ENCODE peak calls at places on chromosomes 1 and 21, in eight cellular contexts. One of them, this sample, is unnamed. For H3K4me1, the result is how much of the 10 kb centered on the place peaks cover.

GRCh38 chr1:32888134-32888533 is 1.8 kb downstream of the HPCA start:
- DNase-seq in CD8-positive, alpha-beta T cell: no peak
- DNase-seq in adrenal gland: no peak
- DNase-seq in body of pancreas: no peak
- DNase-seq in stomach: no peak
- DNase-seq in pancreas: peak
- DNase-seq in neural progenitor cell: no peak
- DNase-seq in psoas muscle: no peak
- DNase-seq in this sample: no peak

GRCh38 chr1:20271498-20272400 is 18.9 kb upstream of the VWA5B1 start:
- DNase-seq in psoas muscle: no peak
- DNase-seq in adrenal gland: no peak
- DNase-seq in neural progenitor cell: peak
- DNase-seq in pancreas: no peak
- DNase-seq in body of pancreas: no peak
- DNase-seq in stomach: no peak
- DNase-seq in CD8-positive, alpha-beta T cell: no peak
- DNase-seq in this sample: no peak

GRCh38 chr21:28776251-28776650 is 216.4 kb downstream of the LTN1 start:
- DNase-seq in neural progenitor cell: no peak
- DNase-seq in body of pancreas: no peak
- DNase-seq in pancreas: no peak
- DNase-seq in CD8-positive, alpha-beta T cell: no peak
- DNase-seq in stomach: no peak
- DNase-seq in psoas muscle: no peak
- DNase-seq in adrenal gland: no peak
- DNase-seq in this sample: no peak

GRCh38 chr1:151998611-151999362 is 5.1 kb upstream of the S100A10 start:
- DNase-seq in psoas muscle: no peak
- DNase-seq in CD8-positive, alpha-beta T cell: no peak
- DNase-seq in adrenal gland: no peak
- DNase-seq in stomach: no peak
- DNase-seq in pancreas: no peak
- DNase-seq in neural progenitor cell: no peak
- DNase-seq in body of pancreas: no peak
- DNase-seq in this sample: no peak

GRCh38 chr1:208988811-208989222 is 594.7 kb upstream of the CAMK1G start:
- DNase-seq in psoas muscle: no peak
- DNase-seq in CD8-positive, alpha-beta T cell: no peak
- DNase-seq in neural progenitor cell: no peak
- DNase-seq in stomach: no peak
- DNase-seq in pancreas: no peak
- DNase-seq in adrenal gland: peak
- DNase-seq in body of pancreas: peak
- DNase-seq in this sample: peak

GRCh38 chr1:176009951-176010350 is 197.1 kb downstream of the COP1 start:
- DNase-seq in psoas muscle: no peak
- DNase-seq in adrenal gland: no peak
- DNase-seq in CD8-positive, alpha-beta T cell: no peak
- DNase-seq in stomach: no peak
- DNase-seq in body of pancreas: no peak
- DNase-seq in neural progenitor cell: no peak
- DNase-seq in pancreas: no peak
- DNase-seq in this sample: no peak

GRCh38 chr21:34801519-34802132 is 132.8 kb downstream of the CLIC6 start:
- DNase-seq in CD8-positive, alpha-beta T cell: no peak
- DNase-seq in psoas muscle: no peak
- DNase-seq in body of pancreas: no peak
- DNase-seq in pancreas: no peak
- DNase-seq in adrenal gland: no peak
- DNase-seq in neural progenitor cell: no peak
- DNase-seq in stomach: no peak
- DNase-seq in this sample: no peak

GRCh38 chr1:51320967-51321923 is 9.1 kb downstream of the TTC39A start:
- DNase-seq in neural progenitor cell: no peak
- DNase-seq in pancreas: no peak
- DNase-seq in body of pancreas: no peak
- DNase-seq in psoas muscle: no peak
- DNase-seq in adrenal gland: no peak
- DNase-seq in CD8-positive, alpha-beta T cell: no peak
- DNase-seq in stomach: no peak
- DNase-seq in this sample: no peak

GRCh38 chr21:33268736-33269441 is 2.7 kb downstream of the IL10RB start:
- DNase-seq in body of pancreas: peak
- DNase-seq in neural progenitor cell: no peak
- DNase-seq in adrenal gland: no peak
- DNase-seq in pancreas: peak
- DNase-seq in psoas muscle: no peak
- DNase-seq in stomach: peak
- DNase-seq in CD8-positive, alpha-beta T cell: peak
- DNase-seq in this sample: no peak

GRCh38 chr1:116902718-116903390 is 6.9 kb upstream of the PTGFRN start:
- DNase-seq in neural progenitor cell: no peak
- DNase-seq in pancreas: no peak
- DNase-seq in CD8-positive, alpha-beta T cell: no peak
- DNase-seq in adrenal gland: no peak
- DNase-seq in body of pancreas: no peak
- DNase-seq in psoas muscle: no peak
- DNase-seq in stomach: no peak
- DNase-seq in this sample: no peak

GRCh38 chr1:30692201-30692947 is 31.0 kb downstream of the MATN1 start:
- DNase-seq in neural progenitor cell: no peak
- DNase-seq in stomach: no peak
- DNase-seq in CD8-positive, alpha-beta T cell: no peak
- DNase-seq in pancreas: no peak
- DNase-seq in body of pancreas: no peak
- DNase-seq in adrenal gland: no peak
- DNase-seq in psoas muscle: no peak
- DNase-seq in this sample: no peak

GRCh38 chr1:10936998-10937901 is 75.2 kb upstream of the TARDBP start:
- DNase-seq in psoas muscle: no peak
- DNase-seq in stomach: peak
- DNase-seq in pancreas: peak
- DNase-seq in adrenal gland: no peak
- DNase-seq in neural progenitor cell: no peak
- DNase-seq in body of pancreas: no peak
- DNase-seq in CD8-positive, alpha-beta T cell: no peak
- DNase-seq in this sample: no peak

GRCh38 chr1:24904731-24905354 is 25.2 kb downstream of the RUNX3 start:
- DNase-seq in neural progenitor cell: no peak
- DNase-seq in body of pancreas: no peak
- DNase-seq in pancreas: peak
- DNase-seq in stomach: peak
- DNase-seq in adrenal gland: no peak
- DNase-seq in psoas muscle: no peak
- DNase-seq in CD8-positive, alpha-beta T cell: no peak
- DNase-seq in this sample: no peak

GRCh38 chr1:228464487-228464983 is 22.6 kb upstream of the RNF187 start:
- DNase-seq in neural progenitor cell: peak
- DNase-seq in psoas muscle: peak
- DNase-seq in pancreas: no peak
- DNase-seq in body of pancreas: peak
- DNase-seq in CD8-positive, alpha-beta T cell: peak
- DNase-seq in stomach: peak
- DNase-seq in adrenal gland: peak
- DNase-seq in this sample: peak

GRCh38 chr1:56712150-56712549 is 67.0 kb downstream of the PRKAA2 start:
- DNase-seq in psoas muscle: no peak
- DNase-seq in stomach: no peak
- DNase-seq in pancreas: no peak
- DNase-seq in body of pancreas: no peak
- DNase-seq in CD8-positive, alpha-beta T cell: no peak
- DNase-seq in neural progenitor cell: no peak
- DNase-seq in adrenal gland: no peak
- DNase-seq in this sample: no peak

GRCh38 chr1:214494706-214495105 is 56.7 kb downstream of the PTPN14 start:
- DNase-seq in neural progenitor cell: no peak
- DNase-seq in pancreas: no peak
- DNase-seq in adrenal gland: no peak
- DNase-seq in CD8-positive, alpha-beta T cell: no peak
- DNase-seq in body of pancreas: no peak
- DNase-seq in stomach: no peak
- DNase-seq in psoas muscle: no peak
- DNase-seq in this sample: no peak

GRCh38 chr1:88678405-88678804 is 5.7 kb upstream of the PKN2 start:
- DNase-seq in stomach: no peak
- DNase-seq in neural progenitor cell: no peak
- DNase-seq in CD8-positive, alpha-beta T cell: no peak
- DNase-seq in pancreas: no peak
- DNase-seq in body of pancreas: no peak
- DNase-seq in adrenal gland: no peak
- DNase-seq in psoas muscle: no peak
- DNase-seq in this sample: no peak

GRCh38 chr1:209802117-209802779 is 3.7 kb downstream of the IRF6 start:
- DNase-seq in stomach: peak
- DNase-seq in neural progenitor cell: no peak
- DNase-seq in pancreas: no peak
- DNase-seq in CD8-positive, alpha-beta T cell: no peak
- DNase-seq in adrenal gland: peak
- DNase-seq in body of pancreas: peak
- DNase-seq in psoas muscle: no peak
- DNase-seq in this sample: no peak

GRCh38 chr1:75632350-75632949 is 21.5 kb upstream of the SLC44A5 start:
- DNase-seq in psoas muscle: no peak
- DNase-seq in adrenal gland: peak
- DNase-seq in neural progenitor cell: peak
- DNase-seq in CD8-positive, alpha-beta T cell: no peak
- DNase-seq in stomach: no peak
- DNase-seq in pancreas: no peak
- DNase-seq in body of pancreas: no peak
- DNase-seq in this sample: no peak

GRCh38 chr1:172960454-172961208 is 90.1 kb downstream of the TNFSF18 start:
- DNase-seq in psoas muscle: no peak
- DNase-seq in pancreas: no peak
- DNase-seq in neural progenitor cell: no peak
- DNase-seq in adrenal gland: no peak
- DNase-seq in CD8-positive, alpha-beta T cell: no peak
- DNase-seq in stomach: peak
- DNase-seq in body of pancreas: peak
- DNase-seq in this sample: no peak
- TF ChIP-seq CTCF in psoas muscle: no peak
- TF ChIP-seq CTCF in pancreas: no peak
- TF ChIP-seq CTCF in neural progenitor cell: no peak
- TF ChIP-seq CTCF in adrenal gland: no peak
- TF ChIP-seq CTCF in CD8-positive, alpha-beta T cell: no peak
- TF ChIP-seq CTCF in stomach: no peak
- TF ChIP-seq CTCF in body of pancreas: no peak
- TF ChIP-seq CTCF in this sample: no peak

DNA sequence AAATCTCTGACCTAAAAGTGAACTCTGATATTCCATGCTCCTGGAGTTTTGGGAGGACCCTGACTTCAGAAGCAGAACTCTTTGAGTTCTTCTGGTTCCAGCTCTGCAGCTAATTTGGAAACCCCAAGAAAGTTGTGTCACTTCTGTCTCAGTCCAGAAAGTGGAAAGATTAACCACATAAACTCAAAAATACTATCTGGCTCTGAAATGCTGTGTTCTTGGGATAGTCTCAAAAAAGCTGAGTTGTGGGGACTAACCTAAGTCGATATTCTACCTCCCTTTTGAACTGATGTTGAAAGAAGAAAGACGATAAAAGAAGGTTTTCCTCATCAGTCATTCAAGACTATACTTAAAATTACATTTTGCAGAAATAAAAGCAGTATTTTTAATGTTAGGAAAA is 59.8 kb downstream of the ITPKB start:
- DNase-seq in neural progenitor cell: no peak
- DNase-seq in CD8-positive, alpha-beta T cell: no peak
- DNase-seq in adrenal gland: no peak
- DNase-seq in psoas muscle: no peak
- DNase-seq in pancreas: no peak
- DNase-seq in stomach: no peak
- DNase-seq in body of pancreas: no peak
- DNase-seq in this sample: no peak
- H3K4me3 ChIP-seq in neural progenitor cell: no peak
- H3K4me3 ChIP-seq in CD8-positive, alpha-beta T cell: no peak
- H3K4me3 ChIP-seq in adrenal gland: no peak
- H3K4me3 ChIP-seq in psoas muscle: peak
- H3K4me3 ChIP-seq in pancreas: peak
- H3K4me3 ChIP-seq in stomach: no peak
- H3K4me3 ChIP-seq in body of pancreas: no peak
- H3K4me3 ChIP-seq in this sample: peak

GRCh38 chr1:206578115-206578935 is 33.9 kb downstream of the EIF2D start:
- DNase-seq in stomach: no peak
- DNase-seq in body of pancreas: no peak
- DNase-seq in pancreas: no peak
- DNase-seq in psoas muscle: no peak
- DNase-seq in CD8-positive, alpha-beta T cell: no peak
- DNase-seq in neural progenitor cell: no peak
- DNase-seq in adrenal gland: no peak
- DNase-seq in this sample: no peak

GRCh38 chr1:206579747-206580437 is 32.4 kb downstream of the EIF2D start:
- DNase-seq in stomach: peak
- DNase-seq in pancreas: no peak
- DNase-seq in adrenal gland: peak
- DNase-seq in neural progenitor cell: no peak
- DNase-seq in body of pancreas: peak
- DNase-seq in CD8-positive, alpha-beta T cell: peak
- DNase-seq in psoas muscle: peak
- DNase-seq in this sample: peak

GRCh38 chr1:206580438-206581113 is 31.7 kb downstream of the EIF2D start:
- DNase-seq in adrenal gland: no peak
- DNase-seq in CD8-positive, alpha-beta T cell: no peak
- DNase-seq in stomach: no peak
- DNase-seq in psoas muscle: no peak
- DNase-seq in pancreas: no peak
- DNase-seq in body of pancreas: no peak
- DNase-seq in neural progenitor cell: no peak
- DNase-seq in this sample: no peak

GRCh38 chr1:206581571-206581981 is 30.7 kb downstream of the EIF2D start:
- DNase-seq in stomach: no peak
- DNase-seq in neural progenitor cell: no peak
- DNase-seq in pancreas: no peak
- DNase-seq in adrenal gland: peak
- DNase-seq in body of pancreas: no peak
- DNase-seq in psoas muscle: no peak
- DNase-seq in CD8-positive, alpha-beta T cell: peak
- DNase-seq in this sample: peak

DNA sequence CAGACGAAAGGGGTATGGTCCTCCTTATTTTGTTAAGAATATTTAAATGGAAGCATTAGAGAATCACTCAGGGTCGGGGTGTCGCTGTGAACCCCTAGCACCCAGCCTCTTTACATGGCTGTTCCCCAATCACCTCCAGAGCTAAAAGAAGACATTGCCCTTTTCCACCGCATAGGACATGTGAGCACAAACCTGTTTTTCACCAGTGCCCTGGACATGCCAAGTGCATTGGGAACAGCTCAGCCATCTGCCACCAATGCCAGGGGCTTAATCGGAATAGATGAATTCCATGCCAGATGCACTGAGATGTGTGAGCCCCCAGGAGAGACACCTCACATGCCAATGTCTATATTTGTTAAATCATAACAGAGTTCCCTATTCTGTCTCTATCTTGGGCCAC is 33.3 kb downstream of the EIF2D start:
- DNase-seq in CD8-positive, alpha-beta T cell: no peak
- DNase-seq in stomach: no peak
- DNase-seq in neural progenitor cell: no peak
- DNase-seq in adrenal gland: no peak
- DNase-seq in body of pancreas: no peak
- DNase-seq in psoas muscle: no peak
- DNase-seq in pancreas: no peak
- DNase-seq in this sample: no peak
- H3K4me1 ChIP-seq in CD8-positive, alpha-beta T cell: half or more
- H3K4me1 ChIP-seq in stomach: under half
- H3K4me1 ChIP-seq in neural progenitor cell: under half
- H3K4me1 ChIP-seq in adrenal gland: under half
- H3K4me1 ChIP-seq in body of pancreas: under half
- H3K4me1 ChIP-seq in psoas muscle: under half
- H3K4me1 ChIP-seq in pancreas: under half
- H3K4me1 ChIP-seq in this sample: under half

GRCh38 chr1:156618853-156619581 is at the start of gene HAPLN2:
- DNase-seq in adrenal gland: no peak
- DNase-seq in pancreas: no peak
- DNase-seq in neural progenitor cell: peak
- DNase-seq in psoas muscle: no peak
- DNase-seq in CD8-positive, alpha-beta T cell: no peak
- DNase-seq in stomach: no peak
- DNase-seq in body of pancreas: peak
- DNase-seq in this sample: no peak
- TF ChIP-seq CTCF in adrenal gland: peak
- TF ChIP-seq CTCF in pancreas: no peak
- TF ChIP-seq CTCF in neural progenitor cell: peak
- TF ChIP-seq CTCF in psoas muscle: peak
- TF ChIP-seq CTCF in CD8-positive, alpha-beta T cell: no peak
- TF ChIP-seq CTCF in stomach: no peak
- TF ChIP-seq CTCF in body of pancreas: peak
- TF ChIP-seq CTCF in this sample: peak